ENCODE peak calls at places on chromosomes 13 and 19, in four cellular contexts. One of them, this sample, is unnamed.

GRCh38 chr19:13013649-13014048 is 18.4 kb downstream of the NFIX start:
- DNase-seq in CD8-positive, alpha-beta T cell: no peak
- DNase-seq in fibroblast of lung: peak
- DNase-seq in endodermal cell: no peak
- DNase-seq in this sample: no peak

GRCh38 chr19:17348700-17349099 is 11.3 kb downstream of the GTPBP3 start:
- DNase-seq in fibroblast of lung: peak
- DNase-seq in CD8-positive, alpha-beta T cell: no peak
- DNase-seq in endodermal cell: peak
- DNase-seq in this sample: no peak

GRCh38 chr19:29945433-29945832 is 3.4 kb downstream of the URI1 start:
- DNase-seq in fibroblast of lung: no peak
- DNase-seq in CD8-positive, alpha-beta T cell: no peak
- DNase-seq in endodermal cell: no peak
- DNase-seq in this sample: no peak

GRCh38 chr13:109647046-109647445 is 139.3 kb downstream of the IRS2 start:
- DNase-seq in CD8-positive, alpha-beta T cell: no peak
- DNase-seq in fibroblast of lung: peak
- DNase-seq in endodermal cell: no peak
- DNase-seq in this sample: no peak

GRCh38 chr13:44301639-44302015 is 72.0 kb upstream of the SERP2 start:
- DNase-seq in CD8-positive, alpha-beta T cell: no peak
- DNase-seq in fibroblast of lung: no peak
- DNase-seq in endodermal cell: no peak
- DNase-seq in this sample: no peak

GRCh38 chr19:46925548-46925950 is 64.8 kb downstream of the ARHGAP35 start:
- DNase-seq in endodermal cell: no peak
- DNase-seq in fibroblast of lung: peak
- DNase-seq in CD8-positive, alpha-beta T cell: no peak
- DNase-seq in this sample: no peak

GRCh38 chr19:19588546-19588945 is 29.9 kb downstream of the PBX4 start:
- DNase-seq in endodermal cell: no peak
- DNase-seq in fibroblast of lung: no peak
- DNase-seq in CD8-positive, alpha-beta T cell: no peak
- DNase-seq in this sample: no peak

GRCh38 chr19:3770136-3771032 is 1.6 kb downstream of the RAX2 start:
- DNase-seq in endodermal cell: peak
- DNase-seq in CD8-positive, alpha-beta T cell: no peak
- DNase-seq in fibroblast of lung: no peak
- DNase-seq in this sample: no peak

GRCh38 chr13:50910483-50910805 is 853 bp downstream of the RNASEH2B start:
- DNase-seq in fibroblast of lung: peak
- DNase-seq in endodermal cell: peak
- DNase-seq in CD8-positive, alpha-beta T cell: no peak
- DNase-seq in this sample: no peak

GRCh38 chr13:66407159-66407558 is 823.0 kb downstream of the PCDH9 start:
- DNase-seq in fibroblast of lung: peak
- DNase-seq in endodermal cell: no peak
- DNase-seq in CD8-positive, alpha-beta T cell: no peak
- DNase-seq in this sample: no peak

GRCh38 chr13:99371956-99372355 is 64.8 kb upstream of the GPR183 start:
- DNase-seq in CD8-positive, alpha-beta T cell: peak
- DNase-seq in endodermal cell: peak
- DNase-seq in fibroblast of lung: no peak
- DNase-seq in this sample: no peak

GRCh38 chr13:99982021-99982740 is 597 bp downstream of the ZIC2 start:
- DNase-seq in fibroblast of lung: peak
- DNase-seq in CD8-positive, alpha-beta T cell: no peak
- DNase-seq in endodermal cell: no peak
- DNase-seq in this sample: no peak

GRCh38 chr19:34288381-34288780 is 34.0 kb downstream of the GARRE1 start:
- DNase-seq in endodermal cell: no peak
- DNase-seq in CD8-positive, alpha-beta T cell: no peak
- DNase-seq in fibroblast of lung: no peak
- DNase-seq in this sample: no peak

GRCh38 chr13:50228527-50228926 is 213.3 kb downstream of the KCNRG start:
- DNase-seq in endodermal cell: no peak
- DNase-seq in fibroblast of lung: no peak
- DNase-seq in CD8-positive, alpha-beta T cell: no peak
- DNase-seq in this sample: no peak

DNA sequence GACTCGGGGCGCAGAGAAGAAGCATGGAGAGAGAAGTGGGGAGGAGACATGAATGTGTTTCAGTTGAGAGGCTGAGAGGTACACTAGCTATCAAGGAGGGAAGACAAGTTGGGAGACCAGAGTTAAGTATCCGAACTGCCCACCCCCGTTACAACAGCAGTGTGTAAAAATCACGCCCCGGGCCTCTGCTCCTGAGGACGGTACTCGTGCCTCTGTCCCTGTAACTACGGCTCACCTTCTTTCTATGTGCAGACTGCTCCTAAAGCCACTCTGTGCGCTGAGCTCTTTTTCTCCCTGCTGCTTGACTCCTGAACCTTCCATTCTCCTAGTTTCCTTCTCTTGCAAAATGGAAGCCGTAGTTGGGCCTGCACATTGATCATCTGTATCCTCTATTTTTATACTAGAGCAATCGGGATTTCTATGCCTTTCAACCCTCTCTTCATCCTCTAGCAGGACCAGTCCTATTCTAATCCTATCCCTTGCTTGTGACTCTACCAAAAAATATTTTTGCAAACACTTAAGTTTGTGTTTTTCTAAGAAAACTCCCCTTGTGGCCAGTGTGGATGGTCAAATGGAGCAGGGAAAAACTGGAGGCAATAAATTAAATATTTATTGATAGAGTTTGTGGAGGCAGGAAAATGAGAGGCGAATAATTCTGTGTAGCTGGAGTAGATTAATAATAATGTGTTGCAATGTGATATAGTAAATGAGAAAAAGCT is 569 bp downstream of the POLR1D start:
- DNase-seq in fibroblast of lung: no peak
- DNase-seq in CD8-positive, alpha-beta T cell: no peak
- DNase-seq in endodermal cell: no peak
- DNase-seq in this sample: no peak
- TF ChIP-seq CTCF in fibroblast of lung: peak
- TF ChIP-seq CTCF in CD8-positive, alpha-beta T cell: no peak
- TF ChIP-seq CTCF in endodermal cell: peak
- TF ChIP-seq CTCF in this sample: no peak

DNA sequence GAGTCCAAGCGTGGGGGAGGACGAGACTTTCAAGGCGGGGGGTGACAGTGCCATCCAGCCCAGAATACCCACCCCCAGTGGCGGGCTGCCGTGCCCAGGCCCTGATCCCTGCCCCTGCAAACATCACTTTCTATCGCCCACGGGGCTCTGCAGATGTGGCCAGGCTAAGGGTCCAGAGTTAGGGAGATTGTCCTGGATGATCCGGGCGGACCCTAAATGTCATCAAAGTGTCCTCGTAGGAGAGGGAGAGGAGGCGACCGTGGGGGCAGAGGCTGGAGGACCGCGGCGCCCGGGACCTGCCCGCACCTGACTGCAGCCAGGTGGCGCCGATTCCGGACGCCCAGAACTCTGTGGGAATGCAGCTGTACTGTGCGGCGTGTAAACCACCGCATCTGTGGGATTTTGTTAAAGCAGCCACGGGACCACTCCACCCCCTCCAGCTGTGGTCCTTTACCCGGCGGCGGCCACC is 32.4 kb downstream of the GJA3 start:
- DNase-seq in CD8-positive, alpha-beta T cell: no peak
- DNase-seq in fibroblast of lung: no peak
- DNase-seq in endodermal cell: peak
- DNase-seq in this sample: no peak
- TF ChIP-seq CTCF in CD8-positive, alpha-beta T cell: no peak
- TF ChIP-seq CTCF in fibroblast of lung: peak
- TF ChIP-seq CTCF in endodermal cell: peak
- TF ChIP-seq CTCF in this sample: no peak

GRCh38 chr19:50741179-50741933 is 18.2 kb downstream of the CLEC11A start:
- DNase-seq in fibroblast of lung: no peak
- DNase-seq in CD8-positive, alpha-beta T cell: no peak
- DNase-seq in endodermal cell: no peak
- DNase-seq in this sample: no peak

GRCh38 chr19:50735869-50736268 is 12.7 kb downstream of the CLEC11A start:
- DNase-seq in CD8-positive, alpha-beta T cell: no peak
- DNase-seq in endodermal cell: no peak
- DNase-seq in fibroblast of lung: no peak
- DNase-seq in this sample: no peak

GRCh38 chr19:50739841-50740426 is 16.8 kb downstream of the CLEC11A start:
- DNase-seq in CD8-positive, alpha-beta T cell: no peak
- DNase-seq in endodermal cell: peak
- DNase-seq in fibroblast of lung: no peak
- DNase-seq in this sample: no peak

GRCh38 chr19:50739132-50739746 is 16.1 kb downstream of the CLEC11A start:
- DNase-seq in fibroblast of lung: no peak
- DNase-seq in CD8-positive, alpha-beta T cell: no peak
- DNase-seq in endodermal cell: no peak
- DNase-seq in this sample: no peak

GRCh38 chr19:50736338-50736737 is 13.2 kb downstream of the CLEC11A start:
- DNase-seq in fibroblast of lung: no peak
- DNase-seq in CD8-positive, alpha-beta T cell: no peak
- DNase-seq in endodermal cell: no peak
- DNase-seq in this sample: no peak
- TF ChIP-seq CTCF in fibroblast of lung: no peak
- TF ChIP-seq CTCF in CD8-positive, alpha-beta T cell: no peak
- TF ChIP-seq CTCF in endodermal cell: no peak
- TF ChIP-seq CTCF in this sample: no peak

GRCh38 chr13:28822161-28822560 is 2.0 kb downstream of the MTUS2 start:
- DNase-seq in CD8-positive, alpha-beta T cell: no peak
- DNase-seq in endodermal cell: no peak
- DNase-seq in fibroblast of lung: no peak
- DNase-seq in this sample: no peak

GRCh38 chr13:28817204-28817603 is 2.9 kb upstream of the MTUS2 start:
- DNase-seq in endodermal cell: peak
- DNase-seq in fibroblast of lung: no peak
- DNase-seq in CD8-positive, alpha-beta T cell: no peak
- DNase-seq in this sample: no peak

GRCh38 chr13:28820099-28821051 is at the start of gene MTUS2:
- DNase-seq in fibroblast of lung: no peak
- DNase-seq in endodermal cell: peak
- DNase-seq in CD8-positive, alpha-beta T cell: no peak
- DNase-seq in this sample: no peak

GRCh38 chr13:28819046-28819747 is 942 bp upstream of the MTUS2 start:
- DNase-seq in CD8-positive, alpha-beta T cell: no peak
- DNase-seq in endodermal cell: no peak
- DNase-seq in fibroblast of lung: peak
- DNase-seq in this sample: no peak

GRCh38 chr13:28819748-28820098 is 416 bp upstream of the MTUS2 start:
- DNase-seq in endodermal cell: peak
- DNase-seq in CD8-positive, alpha-beta T cell: peak
- DNase-seq in fibroblast of lung: peak
- DNase-seq in this sample: no peak
- TF ChIP-seq CTCF in endodermal cell: peak
- TF ChIP-seq CTCF in CD8-positive, alpha-beta T cell: no peak
- TF ChIP-seq CTCF in fibroblast of lung: no peak
- TF ChIP-seq CTCF in this sample: no peak

GRCh38 chr13:94679614-94680013 is 32.7 kb downstream of the SOX21 start:
- DNase-seq in CD8-positive, alpha-beta T cell: no peak
- DNase-seq in fibroblast of lung: no peak
- DNase-seq in endodermal cell: no peak
- DNase-seq in this sample: no peak
- TF ChIP-seq CTCF in CD8-positive, alpha-beta T cell: no peak
- TF ChIP-seq CTCF in fibroblast of lung: no peak
- TF ChIP-seq CTCF in endodermal cell: no peak
- TF ChIP-seq CTCF in this sample: no peak